ENCODE peak calls at places on chromosomes 5 and 9, in five cellular contexts. I is fibroblast of pulmonary artery, G is right lobe of liver, C is mucosa of descending colon, O is SK-N-SH. K is an unnamed sample.

GRCh38 chr9:31573561-31573960 is 810.9 kb upstream of the ACO1 start:
- DNase-seq in I (peak), G (no peak), C (no peak), O (no peak), K (no peak)

GRCh38 chr9:135907006-135907434 is 326 bp downstream of the CAMSAP1 start:
- DNase-seq in I (peak), G (no peak), C (no peak), O (no peak), K (no peak)

GRCh38 chr5:14184082-14184481 is 40.9 kb downstream of the TRIO start:
- DNase-seq in I (no peak), G (no peak), C (no peak), O (no peak), K (no peak)

GRCh38 chr5:21807953-21808352 is 1045.2 kb downstream of the CDH12 start:
- DNase-seq in I (peak), G (no peak), C (no peak), O (no peak), K (no peak)

GRCh38 chr5:51860532-51861018 is 477.3 kb downstream of the ISL1 start:
- DNase-seq in I (no peak), G (no peak), C (no peak), O (no peak), K (no peak)

GRCh38 chr5:133790898-133791297 is 177.5 kb downstream of the C5orf15 start:
- DNase-seq in I (no peak), G (no peak), C (no peak), O (no peak), K (no peak)

GRCh38 chr5:138884554-138884953 is 9.4 kb upstream of the LRRTM2 start:
- DNase-seq in I (no peak), G (no peak), C (no peak), O (no peak), K (no peak)

GRCh38 chr9:93606187-93606586 is 29.8 kb downstream of the PHF2 start:
- DNase-seq in I (no peak), G (no peak), C (no peak), O (no peak), K (no peak)

GRCh38 chr9:114287763-114288232 is 35.1 kb upstream of the ORM1 start:
- DNase-seq in I (no peak), G (peak), C (peak), O (no peak), K (no peak)

GRCh38 chr9:71628247-71628646 is 140.1 kb downstream of the CEMIP2 start:
- DNase-seq in I (peak), G (no peak), C (no peak), O (no peak), K (no peak)

GRCh38 chr5:1103093-1103492 is 8.8 kb downstream of the SLC12A7 start:
- DNase-seq in I (no peak), G (no peak), C (no peak), O (no peak), K (no peak)

GRCh38 chr9:134384811-134385479 is 58.7 kb downstream of the RXRA start:
- DNase-seq in I (no peak), G (no peak), C (no peak), O (no peak), K (no peak)

GRCh38 chr9:129597355-129598088 is 23.4 kb downstream of the C9orf50 start:
- DNase-seq in I (peak), G (no peak), C (peak), O (peak), K (no peak)

GRCh38 chr5:10635257-10635860 is 71.5 kb downstream of the ANKRD33B start:
- DNase-seq in I (peak), G (no peak), C (no peak), O (no peak), K (no peak)

GRCh38 chr5:148729182-148729581 is 74.9 kb upstream of the HTR4 start:
- DNase-seq in I (no peak), G (no peak), C (no peak), O (peak), K (no peak)

GRCh38 chr5:179620703-179621350 is 2.6 kb downstream of the HNRNPH1 start:
- DNase-seq in I (peak), G (no peak), C (no peak), O (no peak), K (no peak)

GRCh38 chr5:1748845-1749244 is 50.8 kb downstream of the MRPL36 start:
- DNase-seq in I (no peak), G (no peak), C (no peak), O (no peak), K (no peak)

GRCh38 chr9:90300901-90301688 is 341.5 kb downstream of the DIRAS2 start:
- DNase-seq in I (peak), G (no peak), C (peak), O (peak), K (peak)

DNA sequence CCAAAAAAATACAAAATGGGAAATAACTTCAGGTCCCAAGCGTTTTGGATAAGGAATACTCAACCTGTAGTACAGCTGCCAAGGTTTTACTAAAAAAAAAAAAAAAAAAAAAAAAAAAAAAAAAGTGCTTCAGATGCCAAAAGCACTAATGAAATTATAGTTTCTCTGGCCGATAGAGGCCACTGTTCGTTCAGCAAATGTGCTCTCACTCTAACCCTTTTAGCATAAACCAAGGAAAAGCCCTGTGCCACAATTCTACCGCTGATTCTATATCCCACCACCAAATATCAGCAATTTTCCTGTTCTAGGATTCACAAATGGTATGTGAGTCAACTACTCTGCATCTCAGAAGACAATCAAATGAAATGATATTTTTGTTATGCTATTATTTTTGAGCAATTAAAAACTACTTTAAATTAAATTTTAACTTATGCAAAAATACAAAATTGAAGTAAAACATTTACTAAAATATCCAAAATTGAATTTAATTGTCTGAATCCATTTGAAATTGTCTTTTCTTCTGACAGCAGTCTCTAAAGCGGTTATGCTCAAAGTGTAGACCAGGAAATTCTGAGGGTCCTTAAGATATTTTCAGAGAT is 79.8 kb downstream of the RICTOR start:
- DNase-seq in I (peak), G (no peak), C (no peak), O (peak), K (peak)
- TF ChIP-seq CTCF in I (peak), G (peak), C (peak), O (peak), K (peak)

GRCh38 chr5:68251386-68251785 is 35.8 kb downstream of the PIK3R1 start:
- DNase-seq in I (peak), G (no peak), C (no peak), O (no peak), K (peak)

GRCh38 chr5:68251804-68252648 is 36.5 kb downstream of the PIK3R1 start:
- DNase-seq in I (peak), G (no peak), C (no peak), O (peak), K (peak)

GRCh38 chr5:68253612-68254341 is 38.2 kb downstream of the PIK3R1 start:
- DNase-seq in I (no peak), G (no peak), C (no peak), O (no peak), K (peak)

GRCh38 chr5:68250662-68251298 is 35.2 kb downstream of the PIK3R1 start:
- DNase-seq in I (no peak), G (no peak), C (no peak), O (no peak), K (peak)

DNA sequence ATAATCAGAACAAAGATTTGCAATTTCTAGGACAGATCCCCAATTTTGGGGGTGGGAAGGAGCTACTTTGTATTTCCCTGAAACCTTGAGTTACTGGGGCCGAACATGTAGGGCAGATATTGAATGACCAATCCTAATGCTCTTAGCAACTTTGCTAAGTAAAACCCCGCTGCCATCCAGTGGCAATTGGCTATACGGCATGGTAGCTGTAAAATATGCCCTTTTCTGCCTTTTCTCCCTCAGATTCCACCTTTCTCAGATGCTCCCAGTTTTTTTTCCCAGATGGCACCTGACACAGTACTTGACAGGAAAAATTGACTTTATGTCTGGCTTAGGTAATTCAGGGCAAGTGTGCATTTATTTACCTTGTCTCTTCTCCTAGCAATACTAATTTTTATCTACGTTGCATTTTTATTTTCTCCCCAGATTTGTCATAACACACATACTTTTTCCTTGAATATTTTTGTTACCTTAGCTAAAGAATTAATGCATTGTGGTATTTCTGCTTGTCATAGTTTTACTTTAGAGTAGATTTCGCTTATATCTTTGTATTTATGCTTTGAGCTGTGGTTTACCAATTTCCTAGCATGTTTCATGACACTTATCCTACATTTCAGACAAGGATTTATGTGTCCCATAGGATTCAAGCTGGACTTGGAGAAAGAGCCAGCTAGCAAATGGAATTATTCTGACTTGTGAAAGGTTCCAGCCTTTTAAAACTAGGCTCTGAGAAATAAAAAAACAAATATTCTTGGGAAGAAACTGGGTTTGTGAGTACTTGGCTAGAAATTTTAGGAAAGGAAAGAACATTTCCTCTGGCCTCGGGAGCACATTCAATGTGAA is 37.3 kb downstream of the PIK3R1 start:
- DNase-seq in I (peak), G (no peak), C (no peak), O (peak), K (peak)
- TF ChIP-seq CTCF in I (peak), G (peak), C (peak), O (peak), K (peak)

GRCh38 chr9:4375424-4376195 is 75.7 kb upstream of the GLIS3 start:
- DNase-seq in I (peak), G (no peak), C (no peak), O (peak), K (peak)
- TF ChIP-seq CTCF in I (peak), G (peak), C (no peak), O (peak), K (peak)

DNA sequence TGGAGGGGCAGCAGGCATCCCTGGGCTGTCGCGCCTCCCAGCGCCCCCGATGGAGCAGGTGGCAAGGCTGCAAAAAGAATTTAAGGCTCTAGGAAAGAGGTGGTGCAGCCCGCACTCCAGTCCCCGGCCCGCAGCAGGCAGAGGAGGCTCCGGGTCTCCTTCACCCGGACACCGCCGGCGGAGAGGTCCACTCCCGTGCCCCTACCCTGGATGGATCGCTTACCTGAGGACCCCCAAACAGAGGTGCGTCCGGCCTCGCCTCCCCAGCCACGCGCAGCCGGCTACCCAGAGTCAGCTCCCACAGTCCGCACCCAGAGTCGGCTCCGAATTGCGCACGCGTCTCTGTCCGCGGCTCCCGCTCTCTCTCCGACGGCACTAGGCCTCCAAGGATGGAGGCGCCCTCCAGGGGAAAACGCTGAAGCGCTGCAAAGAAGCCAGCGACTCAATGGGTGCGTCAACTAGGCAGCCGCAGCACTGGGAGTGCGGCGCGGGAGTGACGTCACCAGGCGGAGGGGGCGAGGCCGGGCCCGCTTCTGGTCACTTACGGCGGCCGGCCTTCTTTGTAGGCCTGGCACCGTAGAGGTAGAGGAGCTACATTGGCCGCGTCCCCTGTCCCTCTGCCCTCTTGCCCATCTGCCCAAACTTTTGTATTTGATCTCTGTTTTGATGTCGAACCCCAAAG is at the start of gene ELP1:
- DNase-seq in I (peak), G (peak), C (peak), O (peak), K (peak)
- TF ChIP-seq CTCF in I (peak), G (peak), C (peak), O (peak), K (peak)

DNA sequence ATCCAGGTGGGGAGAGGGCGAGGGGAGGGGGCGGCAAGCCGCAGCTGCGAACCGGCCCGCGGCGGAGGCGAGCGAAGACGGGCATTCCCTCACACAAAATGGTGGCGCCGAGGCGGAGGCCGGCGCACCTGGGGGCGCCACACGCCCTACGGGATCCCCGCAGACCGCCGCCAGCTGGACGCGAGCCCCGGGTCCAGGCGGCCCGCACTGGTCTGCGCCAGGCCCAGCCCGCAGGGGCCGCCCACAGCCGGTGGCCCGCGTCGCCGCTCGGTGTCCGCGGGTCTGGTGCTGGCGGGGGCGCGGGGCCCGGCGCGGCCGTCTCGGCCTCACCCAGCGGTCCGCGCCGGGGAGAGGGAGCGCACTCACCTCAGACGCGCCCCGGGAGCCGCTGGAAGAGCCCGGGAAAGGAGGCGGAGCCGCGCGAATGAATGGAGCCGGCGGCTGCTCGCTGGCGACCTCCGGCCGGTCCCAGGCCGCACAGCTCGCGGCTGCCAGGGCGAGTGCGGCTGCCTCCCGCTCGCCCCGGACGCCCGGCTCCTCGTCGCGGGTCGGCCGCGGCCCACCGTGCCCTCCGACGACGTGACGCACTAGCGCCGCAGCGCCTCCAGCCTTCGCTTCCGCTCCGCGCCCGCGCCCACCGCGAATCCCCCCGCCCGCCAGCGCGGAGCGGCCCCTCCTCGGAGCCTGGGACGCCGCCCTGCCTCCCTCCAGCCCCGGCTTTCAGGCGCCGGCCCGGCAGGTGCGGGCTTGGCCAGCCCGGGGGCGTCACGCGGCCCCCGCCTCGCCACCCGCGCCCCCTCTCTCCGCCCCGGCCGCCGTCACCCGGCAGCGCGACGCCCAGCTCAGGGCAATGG is at the start of gene FAM169A:
- DNase-seq in I (peak), G (peak), C (peak), O (peak), K (peak)
- TF ChIP-seq CTCF in I (no peak), G (no peak), C (no peak), O (no peak), K (no peak)